ENCODE peak calls at places on chromosomes 6 and 20, in four cellular contexts. R, E, F and D are unnamed samples.

GRCh38 chr20:45293041-45294002 is 13.3 kb upstream of the RBPJL start:
- DNase-seq in E (peak; percentile 75), F (peak; percentile 93), R (peak; percentile 58), D (peak; percentile 96)

GRCh38 chr20:58088105-58088504 is 140.3 kb downstream of the ANKRD60 start:
- DNase-seq in R (no peak), F (no peak), E (no peak), D (no peak)

GRCh38 chr20:34473262-34473883 is 42.8 kb upstream of the DYNLRB1 start:
- DNase-seq in R (peak; percentile 21), E (peak; percentile 44), F (peak; percentile 45), D (no peak)

GRCh38 chr6:38326837-38327236 is 312.9 kb downstream of the BTBD9 start:
- DNase-seq in R (no peak), F (no peak), E (no peak), D (no peak)

GRCh38 chr6:156976144-156977088 is 199.2 kb downstream of the ARID1B start:
- DNase-seq in F (no peak), R (no peak), E (peak; percentile 27), D (no peak)

GRCh38 chr6:137370871-137371633 is 123.1 kb downstream of the OLIG3 start:
- DNase-seq in F (no peak), E (no peak), R (no peak), D (no peak)

GRCh38 chr6:130931683-130932082 is 104.5 kb downstream of the SMLR1 start:
- DNase-seq in F (no peak), E (no peak), R (no peak), D (no peak)

GRCh38 chr6:149060300-149060984 is 257.1 kb upstream of the TAB2 start:
- DNase-seq in F (no peak), R (no peak), E (peak; percentile 82), D (peak; percentile 28)

GRCh38 chr20:24958506-24959385 is 9.7 kb downstream of the CST7 start:
- DNase-seq in E (no peak), F (no peak), R (no peak), D (no peak)

GRCh38 chr6:21608610-21609009 is 15.1 kb downstream of the SOX4 start:
- DNase-seq in R (no peak), F (no peak), E (no peak), D (no peak)

GRCh38 chr6:155448823-155449789 is 6.5 kb downstream of the NOX3 start:
- DNase-seq in E (no peak), F (no peak), R (no peak), D (no peak)